ENCODE peak calls at places on chromosomes 6 and 20, in five cellular contexts. One of them, this sample, is unnamed.

GRCh38 chr20:35560105-35560511 is 18.2 kb downstream of the ERGIC3 start:
- DNase-seq in bronchial epithelial cell: no peak
- DNase-seq in A673: no peak
- DNase-seq in upper lobe of left lung: no peak
- DNase-seq in Panc1: no peak
- DNase-seq in this sample: no peak

GRCh38 chr6:99093781-99094180 is 146.0 kb upstream of the FBXL4 start:
- DNase-seq in upper lobe of left lung: no peak
- DNase-seq in Panc1: no peak
- DNase-seq in A673: no peak
- DNase-seq in bronchial epithelial cell: no peak
- DNase-seq in this sample: no peak

GRCh38 chr20:24668791-24669190 is 199.4 kb downstream of the SYNDIG1 start:
- DNase-seq in upper lobe of left lung: no peak
- DNase-seq in bronchial epithelial cell: no peak
- DNase-seq in A673: no peak
- DNase-seq in Panc1: no peak
- DNase-seq in this sample: no peak

GRCh38 chr6:135812085-135812526 is 39.4 kb upstream of the PDE7B start:
- DNase-seq in Panc1: no peak
- DNase-seq in upper lobe of left lung: peak; percentile 24
- DNase-seq in bronchial epithelial cell: no peak
- DNase-seq in A673: no peak
- DNase-seq in this sample: no peak

GRCh38 chr6:85923013-85923430 is 280.3 kb upstream of the SYNCRIP start:
- DNase-seq in bronchial epithelial cell: peak; percentile 73
- DNase-seq in A673: peak; percentile 67
- DNase-seq in Panc1: peak; percentile 45
- DNase-seq in upper lobe of left lung: no peak
- DNase-seq in this sample: no peak

GRCh38 chr6:31083742-31084354 is 28.5 kb downstream of the C6orf15 start:
- DNase-seq in A673: peak; percentile 68
- DNase-seq in bronchial epithelial cell: peak; percentile 52
- DNase-seq in upper lobe of left lung: no peak
- DNase-seq in Panc1: no peak
- DNase-seq in this sample: no peak

GRCh38 chr6:71289039-71289801 is 609 bp downstream of the OGFRL1 start:
- DNase-seq in Panc1: no peak
- DNase-seq in upper lobe of left lung: peak; percentile 53
- DNase-seq in A673: peak; percentile 22
- DNase-seq in bronchial epithelial cell: peak; percentile 21
- DNase-seq in this sample: no peak

GRCh38 chr6:82954937-82955577 is 110.6 kb downstream of the UBE3D start:
- DNase-seq in upper lobe of left lung: no peak
- DNase-seq in bronchial epithelial cell: peak; percentile 42
- DNase-seq in A673: no peak
- DNase-seq in Panc1: no peak
- DNase-seq in this sample: peak; percentile 70

GRCh38 chr20:31909253-31910070 is 39.0 kb downstream of the TTLL9 start:
- DNase-seq in Panc1: no peak
- DNase-seq in upper lobe of left lung: no peak
- DNase-seq in bronchial epithelial cell: no peak
- DNase-seq in A673: no peak
- DNase-seq in this sample: no peak

GRCh38 chr6:147285087-147285855 is 81.1 kb downstream of the STXBP5 start:
- DNase-seq in A673: peak; percentile 48
- DNase-seq in upper lobe of left lung: no peak
- DNase-seq in bronchial epithelial cell: peak; percentile 64
- DNase-seq in Panc1: peak; percentile 24
- DNase-seq in this sample: no peak

GRCh38 chr6:43335469-43335868 is 26.8 kb upstream of the CRIP3 start:
- DNase-seq in Panc1: no peak
- DNase-seq in upper lobe of left lung: no peak
- DNase-seq in bronchial epithelial cell: no peak
- DNase-seq in A673: no peak
- DNase-seq in this sample: no peak

GRCh38 chr6:89260310-89260709 is 43.2 kb upstream of the GABRR1 start:
- DNase-seq in Panc1: no peak
- DNase-seq in bronchial epithelial cell: no peak
- DNase-seq in A673: no peak
- DNase-seq in upper lobe of left lung: no peak
- DNase-seq in this sample: no peak

GRCh38 chr6:154710689-154711088 is 22.5 kb upstream of the SCAF8 start:
- DNase-seq in upper lobe of left lung: no peak
- DNase-seq in A673: no peak
- DNase-seq in bronchial epithelial cell: no peak
- DNase-seq in Panc1: no peak
- DNase-seq in this sample: no peak

GRCh38 chr6:127107916-127108315 is 10.6 kb upstream of the RSPO3 start:
- DNase-seq in bronchial epithelial cell: no peak
- DNase-seq in Panc1: no peak
- DNase-seq in A673: no peak
- DNase-seq in upper lobe of left lung: no peak
- DNase-seq in this sample: no peak

GRCh38 chr6:143027058-143027457 is 33.6 kb upstream of the AIG1 start:
- DNase-seq in bronchial epithelial cell: peak; percentile 13
- DNase-seq in upper lobe of left lung: peak; percentile 47
- DNase-seq in Panc1: no peak
- DNase-seq in A673: peak; percentile 35
- DNase-seq in this sample: no peak

GRCh38 chr6:137740967-137741761 is 125.9 kb upstream of the TNFAIP3 start:
- DNase-seq in Panc1: no peak
- DNase-seq in bronchial epithelial cell: no peak
- DNase-seq in A673: no peak
- DNase-seq in upper lobe of left lung: no peak
- DNase-seq in this sample: no peak
- TF ChIP-seq CTCF in Panc1: no peak
- TF ChIP-seq CTCF in bronchial epithelial cell: no peak
- TF ChIP-seq CTCF in A673: no peak
- TF ChIP-seq CTCF in upper lobe of left lung: no peak
- TF ChIP-seq CTCF in this sample: no peak

GRCh38 chr6:33008944-33009861 is at the start of gene HLA-DOA:
- DNase-seq in Panc1: no peak
- DNase-seq in upper lobe of left lung: no peak
- DNase-seq in bronchial epithelial cell: no peak
- DNase-seq in A673: peak; percentile 65
- DNase-seq in this sample: no peak
- H3K4me3 ChIP-seq in Panc1: no peak within 1 kb of the TSS
- H3K4me3 ChIP-seq in upper lobe of left lung: peak within 1 kb of the TSS; percentile 50
- H3K4me3 ChIP-seq in bronchial epithelial cell: no peak within 1 kb of the TSS
- H3K4me3 ChIP-seq in A673: peak within 1 kb of the TSS; percentile 36
- H3K4me3 ChIP-seq in this sample: no peak within 1 kb of the TSS

GRCh38 chr20:22619272-22619671 is 34.9 kb upstream of the FOXA2 start:
- DNase-seq in upper lobe of left lung: no peak
- DNase-seq in bronchial epithelial cell: peak; percentile 78
- DNase-seq in A673: no peak
- DNase-seq in Panc1: no peak
- DNase-seq in this sample: no peak

GRCh38 chr20:22617160-22617559 is 32.8 kb upstream of the FOXA2 start:
- DNase-seq in bronchial epithelial cell: peak; percentile 96
- DNase-seq in A673: no peak
- DNase-seq in Panc1: no peak
- DNase-seq in upper lobe of left lung: peak; percentile 74
- DNase-seq in this sample: no peak

GRCh38 chr20:22619806-22620205 is 35.4 kb upstream of the FOXA2 start:
- DNase-seq in A673: no peak
- DNase-seq in upper lobe of left lung: no peak
- DNase-seq in bronchial epithelial cell: no peak
- DNase-seq in Panc1: no peak
- DNase-seq in this sample: no peak

GRCh38 chr20:22615425-22615824 is 31.1 kb upstream of the FOXA2 start:
- DNase-seq in Panc1: no peak
- DNase-seq in upper lobe of left lung: no peak
- DNase-seq in bronchial epithelial cell: no peak
- DNase-seq in A673: no peak
- DNase-seq in this sample: no peak

GRCh38 chr20:22616551-22616950 is 32.2 kb upstream of the FOXA2 start:
- DNase-seq in A673: no peak
- DNase-seq in bronchial epithelial cell: peak; percentile 50
- DNase-seq in upper lobe of left lung: no peak
- DNase-seq in Panc1: no peak
- DNase-seq in this sample: no peak
- H3K27me3 ChIP-seq in A673: peaks cover 25% of the 10 kb centered on the region
- H3K27me3 ChIP-seq in bronchial epithelial cell: no peaks in the 10 kb centered on the region
- H3K27me3 ChIP-seq in upper lobe of left lung: no peaks in the 10 kb centered on the region
- H3K27me3 ChIP-seq in Panc1: peaks cover 5% of the 10 kb centered on the region
- H3K27me3 ChIP-seq in this sample: no peaks in the 10 kb centered on the region

GRCh38 chr6:11675610-11676009 is 103.0 kb downstream of the ADTRP start:
- DNase-seq in Panc1: no peak
- DNase-seq in bronchial epithelial cell: peak; percentile 25
- DNase-seq in upper lobe of left lung: no peak
- DNase-seq in A673: peak; percentile 26
- DNase-seq in this sample: no peak
- TF ChIP-seq CTCF in Panc1: no peak
- TF ChIP-seq CTCF in bronchial epithelial cell: peak; percentile 43
- TF ChIP-seq CTCF in upper lobe of left lung: no peak
- TF ChIP-seq CTCF in A673: peak; percentile 41
- TF ChIP-seq CTCF in this sample: no peak

DNA sequence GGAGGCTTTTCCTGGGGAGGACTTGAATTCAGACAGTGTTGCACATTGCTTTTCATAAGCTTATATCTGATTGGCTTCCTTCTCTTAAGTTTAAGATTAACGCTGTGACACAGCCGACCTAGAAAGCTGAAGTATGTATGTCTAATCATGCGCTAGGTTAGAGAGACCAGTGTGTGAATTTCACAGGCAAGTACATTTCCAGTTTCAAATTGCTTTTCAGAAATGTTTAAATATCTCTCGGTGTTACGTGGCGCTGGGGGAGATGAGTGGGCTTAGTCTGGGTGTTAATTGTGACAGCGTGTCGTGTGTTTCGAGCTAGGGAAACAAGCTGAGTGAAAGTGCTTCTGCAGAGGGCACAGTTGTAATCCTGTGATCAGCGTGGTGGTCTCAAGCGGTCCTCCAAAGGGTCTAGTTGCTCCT is 166.5 kb downstream of the SASH1 start:
- DNase-seq in A673: peak; percentile 36
- DNase-seq in Panc1: no peak
- DNase-seq in upper lobe of left lung: no peak
- DNase-seq in bronchial epithelial cell: no peak
- DNase-seq in this sample: no peak
- H3K4me3 ChIP-seq in A673: peak overlapping the region; percentile 46
- H3K4me3 ChIP-seq in Panc1: no peak overlapping the region
- H3K4me3 ChIP-seq in upper lobe of left lung: peak overlapping the region; percentile 26
- H3K4me3 ChIP-seq in bronchial epithelial cell: no peak overlapping the region
- H3K4me3 ChIP-seq in this sample: peak overlapping the region; percentile 52

GRCh38 chr6:102494808-102495207 is 1101.3 kb downstream of the GRIK2 start:
- DNase-seq in Panc1: no peak
- DNase-seq in A673: no peak
- DNase-seq in bronchial epithelial cell: no peak
- DNase-seq in upper lobe of left lung: no peak
- DNase-seq in this sample: no peak

GRCh38 chr6:102488729-102489128 is 1095.2 kb downstream of the GRIK2 start:
- DNase-seq in A673: no peak
- DNase-seq in Panc1: no peak
- DNase-seq in upper lobe of left lung: no peak
- DNase-seq in bronchial epithelial cell: peak; percentile 59
- DNase-seq in this sample: no peak

DNA sequence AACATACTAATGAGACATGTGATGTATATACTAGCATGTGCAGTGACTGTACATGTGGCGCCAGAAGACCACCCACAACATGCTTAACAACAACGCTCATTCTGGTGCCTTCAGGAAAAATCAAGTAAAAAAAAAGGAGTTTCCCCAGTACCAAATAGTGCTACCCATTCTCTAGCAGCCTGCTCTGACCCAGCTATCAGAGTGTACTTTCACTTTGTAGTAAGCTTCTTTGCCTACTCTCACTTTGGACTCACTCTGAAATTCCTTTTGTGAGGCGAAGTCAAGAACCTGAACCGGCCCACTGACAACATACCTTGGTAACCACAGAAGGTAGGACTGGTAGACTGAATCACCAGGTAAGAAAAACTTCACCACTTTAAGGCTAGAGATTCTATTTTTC is 1100.0 kb downstream of the GRIK2 start:
- DNase-seq in Panc1: no peak
- DNase-seq in upper lobe of left lung: no peak
- DNase-seq in A673: no peak
- DNase-seq in bronchial epithelial cell: no peak
- DNase-seq in this sample: no peak
- H3K27me3 ChIP-seq in Panc1: no peaks in the 10 kb centered on the region
- H3K27me3 ChIP-seq in upper lobe of left lung: no peaks in the 10 kb centered on the region
- H3K27me3 ChIP-seq in A673: no peaks in the 10 kb centered on the region
- H3K27me3 ChIP-seq in bronchial epithelial cell: no peaks in the 10 kb centered on the region
- H3K27me3 ChIP-seq in this sample: no peaks in the 10 kb centered on the region

GRCh38 chr6:101392561-101393230 is 812 bp upstream of the GRIK2 start:
- DNase-seq in A673: peak; percentile 9
- DNase-seq in upper lobe of left lung: no peak
- DNase-seq in bronchial epithelial cell: no peak
- DNase-seq in Panc1: no peak
- DNase-seq in this sample: no peak

GRCh38 chr6:101395345-101395744 is 1.8 kb downstream of the GRIK2 start:
- DNase-seq in Panc1: no peak
- DNase-seq in bronchial epithelial cell: no peak
- DNase-seq in upper lobe of left lung: no peak
- DNase-seq in A673: peak; percentile 52
- DNase-seq in this sample: no peak

GRCh38 chr6:101391772-101392560 is 1.5 kb upstream of the GRIK2 start:
- DNase-seq in A673: no peak
- DNase-seq in Panc1: no peak
- DNase-seq in upper lobe of left lung: no peak
- DNase-seq in bronchial epithelial cell: no peak
- DNase-seq in this sample: no peak

GRCh38 chr6:101396552-101397173 is 3.2 kb downstream of the GRIK2 start:
- DNase-seq in Panc1: no peak
- DNase-seq in bronchial epithelial cell: peak; percentile 52
- DNase-seq in upper lobe of left lung: no peak
- DNase-seq in A673: peak; percentile 75
- DNase-seq in this sample: no peak

GRCh38 chr6:101393291-101394251 is at the start of gene GRIK2:
- DNase-seq in bronchial epithelial cell: no peak
- DNase-seq in A673: peak; percentile 81
- DNase-seq in upper lobe of left lung: peak; percentile 22
- DNase-seq in Panc1: no peak
- DNase-seq in this sample: no peak
- TF ChIP-seq CTCF in bronchial epithelial cell: peak; percentile 57
- TF ChIP-seq CTCF in A673: peak; percentile 45
- TF ChIP-seq CTCF in upper lobe of left lung: no peak
- TF ChIP-seq CTCF in Panc1: peak; percentile 57
- TF ChIP-seq CTCF in this sample: peak; percentile 49